ENCODE peak calls at places on chromosomes 12 and 14, in nine cellular contexts. I is fibroblast of gingiva; W is memory B cell; D is mesenchymal stem cell; Y is H9; B is AG10803; Z is C1 segment of cervical spinal cord; O is NCI-H2081; G is stimulated activated CD4-positive, alpha-beta T cell treated with anti-CD3 and anti-CD28 coated beads, Interleukin-1b, Interleukin-23, amount 100 ng/mL, for 24 hours. U is an unnamed sample.
A peak's percentile ranks its signal among the peaks of the same experiment; 100 is the strongest.

GRCh38 chr14:24246765-24247212 is 4.4 kb upstream of the TINF2 start:
- DNase-seq in I (no peak), B (no peak), W (peak; percentile 31), D (peak; percentile 58), O (no peak), Z (no peak), G (no peak), Y (no peak), U (no peak)

GRCh38 chr12:40688085-40688725 is 4.0 kb upstream of the CNTN1 start:
- DNase-seq in B (no peak), O (no peak), W (no peak), G (no peak), I (no peak), Y (no peak), D (no peak), Z (no peak), U (no peak)

GRCh38 chr12:10283028-10283427 is 24.6 kb upstream of the KLRD1 start:
- DNase-seq in D (no peak), W (no peak), Y (no peak), Z (no peak), I (no peak), B (no peak), O (peak; percentile 63), G (no peak), U (no peak)

GRCh38 chr14:63459738-63460137 is 83.4 kb downstream of the PPP2R5E start:
- DNase-seq in I (no peak), W (no peak), Z (no peak), B (no peak), Y (no peak), O (no peak), G (no peak), D (no peak), U (no peak)

GRCh38 chr14:69996197-69996596 is 117.0 kb downstream of the SMOC1 start:
- DNase-seq in D (peak; percentile 31), B (no peak), W (no peak), Z (no peak), G (no peak), O (no peak), Y (no peak), I (no peak), U (no peak)

GRCh38 chr14:103626150-103626850 is 2.7 kb upstream of the KLC1 start:
- DNase-seq in D (no peak), I (no peak), W (no peak), O (peak; percentile 23), Z (no peak), B (no peak), G (no peak), Y (no peak), U (no peak)

GRCh38 chr14:23602181-23603095 is 23.8 kb upstream of the JPH4 start:
- DNase-seq in B (no peak), I (no peak), D (no peak), W (no peak), Y (no peak), G (no peak), Z (no peak), O (no peak), U (no peak)

GRCh38 chr12:106527356-106527755 is 55.4 kb upstream of the RFX4 start:
- DNase-seq in D (peak; percentile 9), O (no peak), G (no peak), I (no peak), W (no peak), Y (no peak), Z (no peak), B (peak; percentile 5), U (no peak)

GRCh38 chr12:91603060-91603459 is 420.4 kb upstream of the DCN start:
- DNase-seq in Z (no peak), Y (no peak), I (peak; percentile 49), D (no peak), G (no peak), W (no peak), O (no peak), B (peak; percentile 27), U (no peak)

GRCh38 chr12:91349451-91349850 is 166.8 kb upstream of the DCN start:
- DNase-seq in Y (no peak), G (no peak), O (no peak), W (no peak), B (peak; percentile 44), Z (no peak), I (peak; percentile 14), D (no peak), U (no peak)

GRCh38 chr12:52403561-52403960 is 2.6 kb downstream of the KRT82 start:
- DNase-seq in O (no peak), I (no peak), G (no peak), W (no peak), D (no peak), Y (no peak), Z (no peak), B (no peak), U (no peak)

GRCh38 chr12:122964439-122965257 is 1.6 kb downstream of the ABCB9 start:
- DNase-seq in G (no peak), Z (no peak), W (no peak), B (no peak), D (no peak), Y (no peak), O (no peak), I (no peak), U (no peak)

GRCh38 chr14:100137173-100137572 is 22.3 kb downstream of the DEGS2 start:
- DNase-seq in G (no peak), D (no peak), Y (no peak), Z (no peak), W (no peak), O (no peak), B (no peak), I (no peak), U (no peak)

GRCh38 chr14:49549881-49550280 is 36.3 kb downstream of the RPS29 start:
- DNase-seq in B (peak; percentile 34), G (no peak), W (no peak), Y (peak; percentile 54), I (no peak), O (no peak), Z (no peak), D (peak; percentile 6), U (no peak)

GRCh38 chr12:51517800-51518199 is 73.2 kb upstream of the SCN8A start:
- DNase-seq in O (no peak), Z (no peak), G (no peak), W (no peak), D (no peak), Y (peak; percentile 67), I (no peak), B (no peak), U (no peak)

GRCh38 chr12:4487024-4487423 is 41.4 kb upstream of the FGF6 start:
- DNase-seq in O (no peak), D (no peak), G (no peak), B (no peak), I (no peak), Z (no peak), Y (no peak), W (no peak), U (no peak)

GRCh38 chr12:48447755-48448154 is 24.6 kb upstream of the ANP32D start:
- DNase-seq in O (no peak), I (no peak), Y (no peak), Z (no peak), G (no peak), B (no peak), D (no peak), W (no peak), U (no peak)

GRCh38 chr14:44979273-44979672 is 17.3 kb downstream of the TOGARAM1 start:
- DNase-seq in I (no peak), O (no peak), Y (no peak), Z (no peak), G (no peak), W (no peak), D (no peak), B (no peak), U (no peak)

GRCh38 chr14:71103662-71104484 is 196.6 kb downstream of the PCNX1 start:
- DNase-seq in D (peak; percentile 66), O (peak; percentile 50), I (peak; percentile 54), Y (no peak), G (no peak), W (peak; percentile 61), B (peak; percentile 71), Z (no peak), U (no peak)

GRCh38 chr12:63420206-63420644 is 248.1 kb downstream of the DPY19L2 start:
- DNase-seq in B (peak; percentile 59), G (peak; percentile 6), O (peak; percentile 97), Z (no peak), D (peak; percentile 59), Y (peak; percentile 90), W (peak; percentile 16), I (peak; percentile 58), U (no peak)

GRCh38 chr12:88247241-88247643 is 105.1 kb downstream of the TMTC3 start:
- DNase-seq in Z (no peak), G (no peak), D (peak; percentile 42), O (no peak), W (no peak), B (peak; percentile 97), Y (no peak), I (peak; percentile 85), U (no peak)

GRCh38 chr12:69059465-69060457 is 126.8 kb upstream of the CPM start:
- DNase-seq in Z (no peak), Y (no peak), B (peak; percentile 78), O (no peak), W (no peak), D (peak; percentile 89), G (peak; percentile 8), I (peak; percentile 57), U (no peak)

GRCh38 chr14:23609001-23609400 is 27.2 kb upstream of the DHRS2 start:
- DNase-seq in B (no peak), D (no peak), G (no peak), W (no peak), Z (no peak), O (no peak), I (no peak), Y (no peak), U (no peak)

GRCh38 chr12:60335765-60336164 is 739.9 kb downstream of the SLC16A7 start:
- DNase-seq in O (no peak), B (peak; percentile 42), Y (no peak), W (no peak), I (peak; percentile 14), Z (no peak), G (no peak), D (peak; percentile 69), U (no peak)

GRCh38 chr12:24574538-24574937 is 374.4 kb downstream of the BCAT1 start:
- DNase-seq in B (no peak), Z (no peak), W (no peak), I (no peak), Y (no peak), G (no peak), D (no peak), O (no peak), U (no peak)

GRCh38 chr14:68495638-68496114 is 297.2 kb downstream of the ZFP36L1 start:
- DNase-seq in W (no peak), Y (no peak), D (no peak), Z (no peak), O (no peak), B (no peak), I (no peak), G (no peak), U (no peak)

GRCh38 chr14:100662850-100663527 is 63.7 kb upstream of the DLK1 start:
- DNase-seq in D (peak; percentile 70), W (peak; percentile 47), B (peak; percentile 43), Y (peak; percentile 72), Z (peak; percentile 10), O (peak; percentile 80), G (peak; percentile 58), I (peak; percentile 36), U (no peak)

GRCh38 chr12:56581418-56582145 is 48.5 kb downstream of the BAZ2A start:
- DNase-seq in G (no peak), Y (no peak), I (no peak), O (no peak), Z (no peak), B (no peak), D (no peak), W (no peak), U (no peak)

GRCh38 chr12:105420046-105420445 is 89.6 kb downstream of the C12orf75 start:
- DNase-seq in Z (no peak), D (no peak), O (no peak), G (no peak), W (no peak), B (no peak), Y (no peak), I (no peak), U (no peak)

GRCh38 chr12:46266382-46266791 is 2.5 kb downstream of the SLC38A1 start:
- DNase-seq in B (peak; percentile 37), G (peak; percentile 25), Z (no peak), O (peak; percentile 52), I (peak; percentile 64), Y (no peak), W (peak; percentile 20), D (peak; percentile 61), U (no peak)

GRCh38 chr12:66232258-66232657 is 43.2 kb downstream of the IRAK3 start:
- DNase-seq in Y (no peak), G (no peak), B (no peak), Z (no peak), I (no peak), D (no peak), W (no peak), O (peak; percentile 42), U (no peak)